ENCODE peak calls at places on chromosomes 12 and 14, in five cellular contexts. M is GOT3; R is activated CD4-positive, alpha-beta T cell treated with anti-CD3 and anti-CD28 coated beads, Interleukin-2, amount 50 U/mL, for 48 hours; L is stimulated activated CD4-positive, alpha-beta T cell treated with anti-CD3 and anti-CD28 coated beads, Interleukin-1b, Interleukin-23, amount 100 ng/mL, for 1 hour; K is GM10248. X is an unnamed sample.

GRCh38 chr12:61860439-61860838 is 399.8 kb upstream of the USP15 start:
- DNase-seq in R (no peak), M (no peak), L (no peak), K (no peak), X (no peak)

GRCh38 chr14:101495284-101495683 is 66.0 kb upstream of the DIO3 start:
- DNase-seq in L (no peak), M (no peak), K (no peak), R (no peak), X (no peak)

GRCh38 chr14:75864352-75864751 is 117.4 kb downstream of the TGFB3 start:
- DNase-seq in K (no peak), R (no peak), M (no peak), L (no peak), X (no peak)

GRCh38 chr14:73717998-73718741 is 4.0 kb upstream of the PNMA1 start:
- DNase-seq in R (no peak), M (no peak), L (no peak), K (no peak), X (no peak)

GRCh38 chr14:33692762-33693161 is 258.1 kb downstream of the EGLN3 start:
- DNase-seq in M (no peak), L (no peak), K (no peak), R (no peak), X (no peak)

GRCh38 chr12:69540606-69541386 is 44.5 kb upstream of the CCT2 start:
- DNase-seq in K (no peak), R (no peak), M (no peak), L (no peak), X (no peak)

GRCh38 chr14:78227466-78228077 is 57.4 kb downstream of the NRXN3 start:
- DNase-seq in L (no peak), K (no peak), R (no peak), M (no peak), X (no peak)

GRCh38 chr12:105409881-105410471 is 79.5 kb downstream of the C12orf75 start:
- DNase-seq in L (no peak), R (no peak), K (no peak), M (no peak), X (no peak)

GRCh38 chr12:115341442-115341841 is 657.5 kb upstream of the TBX3 start:
- DNase-seq in L (no peak), K (peak; percentile 17), R (peak; percentile 3), M (peak; percentile 82), X (no peak)

GRCh38 chr14:105229099-105229655 is 19.2 kb upstream of the BTBD6 start:
- DNase-seq in L (no peak), K (no peak), M (no peak), R (no peak), X (no peak)

GRCh38 chr12:55996715-55997534 is at the start of gene SUOX:
- DNase-seq in L (no peak), K (peak; percentile 98), M (peak; percentile 50), R (peak; percentile 58), X (peak; percentile 90)

GRCh38 chr14:68141531-68142088 is 322.0 kb downstream of the RAD51B start:
- DNase-seq in M (no peak), L (no peak), K (no peak), R (no peak), X (no peak)

GRCh38 chr14:104845834-104846441 is 19.1 kb upstream of the CEP170B start:
- DNase-seq in R (no peak), L (no peak), K (no peak), M (no peak), X (no peak)

GRCh38 chr12:108597559-108598471 is at the start of gene TMEM119:
- DNase-seq in L (no peak), M (no peak), K (no peak), R (no peak), X (no peak)

GRCh38 chr14:31442284-31442683 is 15.0 kb downstream of the DTD2 start:
- DNase-seq in K (no peak), L (no peak), M (no peak), R (no peak), X (no peak)

GRCh38 chr12:1171657-1172056 is 180.6 kb downstream of the ERC1 start:
- DNase-seq in L (no peak), R (no peak), K (no peak), M (no peak), X (no peak)

GRCh38 chr12:32134144-32134888 is 27.7 kb downstream of the BICD1 start:
- DNase-seq in R (peak; percentile 72), M (no peak), L (peak; percentile 1), K (peak; percentile 51), X (no peak)

GRCh38 chr12:103647267-103647666 is 60.2 kb downstream of the STAB2 start:
- DNase-seq in R (no peak), K (no peak), L (no peak), M (no peak), X (no peak)

GRCh38 chr12:56840922-56841321 is 77.8 kb downstream of the HSD17B6 start:
- DNase-seq in L (no peak), R (no peak), K (no peak), M (no peak), X (no peak)

GRCh38 chr12:117968084-117968789 is 553 bp downstream of the KSR2 start:
- DNase-seq in R (no peak), L (no peak), K (no peak), M (no peak), X (no peak)

GRCh38 chr14:70642313-70643235 is 858 bp downstream of the TTC9 start:
- DNase-seq in L (no peak), K (peak; percentile 69), R (peak; percentile 46), M (no peak), X (no peak)

GRCh38 chr12:2297004-2297403 is 244.2 kb downstream of the CACNA1C start:
- DNase-seq in M (no peak), R (no peak), K (no peak), L (no peak), X (no peak)

GRCh38 chr12:45458238-45458637 is 242.3 kb downstream of the ANO6 start:
- DNase-seq in K (no peak), L (no peak), M (no peak), R (no peak), X (no peak)

GRCh38 chr14:100079606-100080005 is 14.4 kb downstream of the EVL start:
- DNase-seq in R (no peak), L (no peak), K (no peak), M (no peak), X (no peak)

GRCh38 chr14:91258021-91258618 is 13.6 kb upstream of the GPR68 start:
- DNase-seq in R (peak; percentile 35), K (no peak), M (no peak), L (no peak), X (no peak)

GRCh38 chr14:101478096-101478495 is 83.2 kb upstream of the DIO3 start:
- DNase-seq in R (no peak), M (no peak), L (no peak), K (no peak), X (no peak)

GRCh38 chr12:153080-153746 is 60.7 kb downstream of the SLC6A12 start:
- DNase-seq in K (peak; percentile 79), R (peak; percentile 74), M (no peak), L (peak; percentile 19), X (peak; percentile 70)

GRCh38 chr14:101105045-101105444 is 201.5 kb upstream of the RTL1 start:
- DNase-seq in K (no peak), R (no peak), M (no peak), L (no peak), X (no peak)

GRCh38 chr12:92747151-92747550 is 44.4 kb downstream of the PLEKHG7 start:
- DNase-seq in R (no peak), M (no peak), K (no peak), L (no peak), X (no peak)

GRCh38 chr14:30272848-30273563 is 286.0 kb upstream of the G2E3 start:
- DNase-seq in L (no peak), K (no peak), R (no peak), M (no peak), X (no peak)

GRCh38 chr12:69339999-69340398 is 8.2 kb upstream of the LYZ start:
- DNase-seq in R (no peak), L (no peak), K (no peak), M (no peak), X (no peak)

GRCh38 chr12:12336049-12336411 is 14.0 kb downstream of the MANSC1 start:
- DNase-seq in M (no peak), K (peak; percentile 55), R (no peak), L (no peak), X (no peak)

GRCh38 chr12:40693503-40693863 is 1.2 kb downstream of the CNTN1 start:
- DNase-seq in K (no peak), L (no peak), M (no peak), R (no peak), X (peak; percentile 60)